ENCODE peak calls at places on chromosomes 7 and 10, in ten cellular contexts. D is HCT116, Y is transverse colon, T is HepG2, U is GM23338, I is vagina, E is GM12878, H is endothelial cell of umbilical vein, B is spleen, Z is H1. W is an unnamed sample.
A peak's percentile ranks its signal among the peaks of the same experiment; 100 is the strongest.

GRCh38 chr7:101362334-101363195 is at the start of gene COL26A1:
- DNase-seq in D (no peak), Y (peak; percentile 12), T (no peak), U (peak; percentile 76), I (no peak), E (no peak), H (no peak), B (peak; percentile 77), Z (no peak), W (peak; percentile 25)

GRCh38 chr7:2879354-2879753 is 35.2 kb upstream of the GNA12 start:
- DNase-seq in D (no peak), Y (no peak), T (no peak), U (no peak), I (no peak), E (no peak), H (no peak), B (no peak), Z (no peak), W (no peak)

GRCh38 chr10:44323838-44324237 is 61.1 kb downstream of the CXCL12 start:
- DNase-seq in D (no peak), Y (no peak), T (no peak), U (no peak), I (peak; percentile 27), E (no peak), H (no peak), B (no peak), Z (no peak), W (no peak)

GRCh38 chr7:41491313-41491712 is 211.6 kb downstream of the INHBA start:
- DNase-seq in D (no peak), Y (no peak), T (no peak), U (no peak), I (no peak), E (no peak), H (no peak), B (no peak), Z (no peak), W (no peak)

GRCh38 chr7:36746347-36746746 is 22.1 kb upstream of the AOAH start:
- DNase-seq in D (no peak), Y (no peak), T (no peak), U (no peak), I (no peak), E (no peak), H (no peak), B (no peak), Z (no peak), W (no peak)

GRCh38 chr7:131625817-131626372 is 69.5 kb upstream of the PODXL start:
- DNase-seq in D (peak; percentile 6), Y (no peak), T (no peak), U (peak; percentile 89), I (no peak), E (no peak), H (peak; percentile 76), B (no peak), Z (peak; percentile 82), W (no peak)

GRCh38 chr7:139825666-139826290 is 3.3 kb upstream of the TBXAS1 start:
- DNase-seq in D (no peak), Y (no peak), T (no peak), U (no peak), I (peak; percentile 20), E (no peak), H (no peak), B (no peak), Z (no peak), W (no peak)

GRCh38 chr7:80833289-80834104 is 85.4 kb downstream of the SEMA3C start:
- DNase-seq in D (no peak), Y (no peak), T (no peak), U (no peak), I (no peak), E (no peak), H (no peak), B (no peak), Z (no peak), W (no peak)

DNA sequence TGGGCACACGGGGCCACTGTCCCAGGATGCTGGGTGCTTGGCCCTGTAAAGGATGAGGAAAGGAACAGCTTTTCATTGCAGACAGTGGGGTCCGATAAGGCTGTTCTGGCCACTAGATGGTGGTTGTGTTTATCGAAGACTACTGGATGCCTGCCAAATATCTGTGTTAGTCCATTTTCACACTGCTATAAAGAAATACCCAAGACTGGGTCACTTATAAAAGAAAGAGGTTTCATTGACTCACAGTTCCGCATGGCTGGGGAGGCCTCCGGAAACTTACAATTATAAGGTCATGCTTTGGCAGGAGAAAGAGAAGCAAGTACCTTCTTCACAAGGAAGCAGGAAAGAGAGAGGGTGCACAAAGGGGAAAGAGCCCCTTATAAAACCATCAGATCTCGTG is 32.2 kb upstream of the GARS1 start:
- DNase-seq in D (no peak), Y (no peak), T (no peak), U (no peak), I (no peak), E (no peak), H (peak; percentile 91), B (no peak), Z (no peak), W (no peak)
- TF ChIP-seq CTCF in D (no peak), Y (no peak), T (no peak), U (no peak), I (no peak), E (no peak), H (peak; percentile 40), B (no peak), Z (no peak), W (no peak)

GRCh38 chr10:85362401-85362800 is 1004.2 kb downstream of the GRID1 start:
- DNase-seq in D (no peak), Y (no peak), T (no peak), U (no peak), I (no peak), E (no peak), H (no peak), B (no peak), Z (no peak), W (no peak)
- TF ChIP-seq POLR2AphosphoS5 in D (no peak), Y (no peak), T (no peak), U (no peak), I (no peak), E (no peak), H (no peak), B (no peak), Z (no peak), W (no peak)

DNA sequence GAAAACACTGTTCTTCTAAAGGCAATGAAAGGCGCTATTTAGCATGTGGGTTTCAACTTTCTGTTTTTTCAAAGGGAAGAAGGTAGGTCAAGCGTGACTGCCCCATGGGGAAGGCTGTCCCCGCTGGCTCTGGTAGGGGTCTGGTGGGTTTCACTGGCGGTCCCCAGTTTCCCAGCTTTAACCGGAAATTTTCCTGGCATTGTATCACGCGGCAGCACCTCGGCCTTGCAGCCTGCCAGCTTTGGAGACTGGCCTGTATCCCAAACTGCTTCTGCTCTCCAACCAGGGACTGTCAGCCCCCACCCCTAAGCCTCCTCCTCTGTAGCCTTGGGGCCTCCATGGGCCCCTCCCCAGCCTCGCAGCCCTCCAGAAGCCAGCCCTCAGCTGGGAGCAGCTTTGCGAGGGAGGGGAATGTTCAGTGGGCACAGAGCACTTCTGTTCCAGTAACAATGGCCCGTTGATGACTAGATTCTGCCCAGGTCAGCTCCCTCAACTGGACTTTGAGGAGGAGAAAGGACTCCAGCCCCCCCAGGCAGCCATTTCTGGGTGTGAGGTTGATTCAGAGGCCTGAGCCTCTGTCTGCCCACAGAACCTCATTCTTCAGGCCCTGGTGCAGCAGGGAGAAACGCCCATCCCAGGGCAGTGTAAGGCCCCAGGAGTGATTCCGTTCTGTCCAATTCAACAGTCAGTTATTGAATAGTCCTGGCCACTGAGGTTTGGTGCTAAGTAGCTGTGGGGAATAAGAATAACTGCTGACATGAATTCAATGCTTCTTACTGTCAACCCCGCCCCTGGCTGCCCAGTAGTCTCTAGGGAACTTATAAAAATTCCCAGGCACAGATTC is 17.1 kb downstream of the CHST3 start:
- DNase-seq in D (no peak), Y (no peak), T (peak; percentile 90), U (no peak), I (no peak), E (peak; percentile 44), H (peak; percentile 34), B (peak; percentile 71), Z (no peak), W (peak; percentile 39)
- H3K4me1 ChIP-seq in D (peaks cover 10% of the 10 kb centered on the region), Y (peaks cover 66% of the 10 kb centered on the region), T (peaks cover 100% of the 10 kb centered on the region), U (peaks cover 9% of the 10 kb centered on the region), I (peaks cover 99% of the 10 kb centered on the region), E (peaks cover 44% of the 10 kb centered on the region), H (peaks cover 61% of the 10 kb centered on the region), B (peaks cover 27% of the 10 kb centered on the region), Z (peaks cover 14% of the 10 kb centered on the region), W (peaks cover 69% of the 10 kb centered on the region)

DNA sequence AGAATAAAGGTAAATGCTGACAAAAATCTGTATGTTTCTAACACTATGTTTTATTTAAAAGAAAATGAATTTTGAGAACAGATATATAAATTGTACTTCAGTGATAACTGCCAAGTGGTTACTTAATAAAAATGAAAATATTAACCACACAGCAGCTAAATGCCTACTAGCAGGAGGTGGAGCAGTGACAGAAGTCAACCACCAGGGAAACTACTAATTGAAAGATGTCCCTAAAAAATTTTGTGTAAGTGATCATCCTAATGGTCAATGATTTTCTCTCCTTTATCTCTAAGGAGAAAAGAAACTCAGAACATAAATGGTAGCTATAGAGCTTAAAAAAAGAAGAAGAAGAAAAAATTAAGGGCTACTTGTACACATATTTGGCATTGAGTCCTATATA is 22.9 kb downstream of the WNT16 start:
- DNase-seq in D (no peak), Y (no peak), T (no peak), U (no peak), I (no peak), E (no peak), H (no peak), B (no peak), Z (no peak), W (no peak)
- TF ChIP-seq CTCF in D (peak; percentile 43), Y (peak; percentile 16), T (no peak), U (peak; percentile 44), I (no peak), E (no peak), H (no peak), B (no peak), Z (no peak), W (no peak)

DNA sequence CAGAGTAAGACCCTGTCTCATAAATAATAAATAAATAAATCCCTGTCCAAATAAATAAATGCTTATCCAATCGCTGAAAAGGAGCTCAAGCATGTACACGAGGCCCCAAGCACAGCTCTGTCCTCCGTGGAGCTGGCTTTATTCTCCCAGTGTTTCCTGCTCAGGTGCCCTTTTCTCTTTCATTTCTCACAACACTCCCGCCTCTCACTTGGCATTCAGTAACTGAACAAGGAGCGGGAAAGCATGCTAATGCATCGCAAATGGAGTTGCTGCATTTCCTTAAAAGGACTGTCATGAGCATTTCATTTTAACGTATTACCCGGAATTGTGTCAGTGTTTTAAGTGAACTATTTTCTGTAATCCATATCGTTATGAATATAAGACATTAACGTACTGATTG is 210.9 kb upstream of the C7orf33 start:
- DNase-seq in D (no peak), Y (no peak), T (no peak), U (peak; percentile 45), I (peak; percentile 18), E (no peak), H (no peak), B (no peak), Z (no peak), W (no peak)
- TF ChIP-seq POLR2AphosphoS5 in D (no peak), Y (no peak), T (no peak), U (no peak), I (no peak), E (no peak), H (no peak), B (no peak), Z (no peak), W (no peak)

DNA sequence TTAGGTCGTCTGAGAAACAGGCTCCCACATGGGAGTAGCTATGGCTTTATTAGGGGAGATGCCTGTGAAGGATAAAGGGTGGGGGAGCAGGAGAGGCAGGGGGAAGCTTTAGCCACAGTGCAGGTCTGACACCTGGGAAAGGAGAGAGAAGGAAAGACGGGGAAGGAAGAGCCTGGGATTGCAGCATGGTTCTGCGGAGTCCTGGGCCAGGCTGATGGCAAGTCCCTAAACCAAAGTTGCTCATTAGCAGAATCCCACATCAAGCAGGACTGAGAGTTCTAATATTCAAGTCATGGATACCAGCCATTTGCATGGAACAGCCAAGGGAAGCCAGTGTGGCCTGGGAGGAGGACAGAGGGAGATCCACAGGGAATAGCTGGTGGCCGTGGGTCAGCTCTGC is 414.8 kb downstream of the RPS24 start:
- DNase-seq in D (no peak), Y (no peak), T (no peak), U (no peak), I (no peak), E (no peak), H (no peak), B (no peak), Z (no peak), W (no peak)
- H3K4me1 ChIP-seq in D (no peaks in the 10 kb centered on the region), Y (no peaks in the 10 kb centered on the region), T (peaks cover 47% of the 10 kb centered on the region), U (no peaks in the 10 kb centered on the region), I (no peaks in the 10 kb centered on the region), E (no peaks in the 10 kb centered on the region), H (no peaks in the 10 kb centered on the region), B (no peaks in the 10 kb centered on the region), Z (no peaks in the 10 kb centered on the region), W (no peaks in the 10 kb centered on the region)

W was measured in upper lobe of left lung.